ENCODE peak calls at places on chromosomes 7 and 10, in four cellular contexts. R is pancreas, P is testis, Z is uterus. J is an unnamed sample. For H3K4me1, the result is how much of the 10 kb centered on the place peaks cover.

GRCh38 chr10:89398003-89398749 is 5.8 kb downstream of the IFIT1 start:
- DNase-seq in P (no peak), Z (no peak), R (no peak), J (no peak)

GRCh38 chr7:39317107-39317506 is 249.1 kb upstream of the YAE1 start:
- DNase-seq in P (no peak), Z (no peak), R (no peak), J (no peak)

GRCh38 chr7:68720722-68721121 is 877.6 kb upstream of the AUTS2 start:
- DNase-seq in Z (no peak), P (no peak), R (no peak), J (no peak)

GRCh38 chr10:70084189-70084588 is 31.5 kb downstream of the MACROH2A2 start:
- DNase-seq in P (no peak), Z (no peak), R (no peak), J (no peak)

GRCh38 chr7:142992427-142992826 is 30.3 kb upstream of the KEL start:
- DNase-seq in R (no peak), P (no peak), Z (no peak), J (no peak)

GRCh38 chr7:38222481-38223096 is 44.5 kb downstream of the STARD3NL start:
- DNase-seq in R (peak), P (no peak), Z (peak), J (no peak)

GRCh38 chr7:123746055-123746454 is 2.7 kb downstream of the WASL start:
- DNase-seq in R (no peak), P (no peak), Z (no peak), J (no peak)

GRCh38 chr10:97127960-97128850 is 57.6 kb downstream of the SLIT1 start:
- DNase-seq in P (no peak), R (no peak), Z (no peak), J (no peak)

GRCh38 chr10:32372000-32372875 is 25.3 kb upstream of the EPC1 start:
- DNase-seq in P (no peak), Z (no peak), R (peak), J (no peak)

GRCh38 chr7:34087892-34088891 is 182.9 kb downstream of the BMPER start:
- DNase-seq in P (peak), R (no peak), Z (no peak), J (no peak)

GRCh38 chr10:77889277-77889903 is 37.2 kb downstream of the DLG5 start:
- DNase-seq in R (peak), Z (no peak), P (peak), J (no peak)

GRCh38 chr7:100372694-100373093 is 593 bp upstream of the PILRA start:
- DNase-seq in P (no peak), R (no peak), Z (no peak), J (no peak)

GRCh38 chr7:105937411-105937810 is 25.7 kb upstream of the CDHR3 start:
- DNase-seq in Z (no peak), R (no peak), P (no peak), J (no peak)

GRCh38 chr10:101217450-101218281 is 11.6 kb downstream of the LBX1 start:
- DNase-seq in R (peak), P (peak), Z (no peak), J (no peak)

GRCh38 chr10:102628451-102628911 is 15.8 kb upstream of the TRIM8 start:
- DNase-seq in P (peak), R (no peak), Z (peak), J (no peak)

GRCh38 chr7:78777844-78778243 is 675.6 kb downstream of the MAGI2 start:
- DNase-seq in R (no peak), Z (no peak), P (no peak), J (no peak)

GRCh38 chr7:105010538-105011523 is 3.2 kb upstream of the KMT2E start:
- DNase-seq in P (no peak), R (no peak), Z (no peak), J (no peak)

GRCh38 chr10:13219685-13220670 is 14.2 kb downstream of the UCMA start:
- DNase-seq in Z (no peak), P (no peak), R (no peak), J (no peak)

GRCh38 chr7:71775648-71776047 is 636.5 kb downstream of the CALN1 start:
- DNase-seq in Z (no peak), P (no peak), R (no peak), J (no peak)

GRCh38 chr10:16599662-16600061 is 78.0 kb upstream of the C1QL3 start:
- DNase-seq in Z (no peak), R (no peak), P (no peak), J (no peak)

GRCh38 chr7:132998763-132999162 is 83.1 kb downstream of the CHCHD3 start:
- DNase-seq in Z (no peak), P (peak), R (no peak), J (no peak)
- H3K4me3 ChIP-seq in Z (no peak), P (no peak), R (no peak), J (no peak)

GRCh38 chr10:79239930-79240713 is 107.1 kb upstream of the PPIF start:
- DNase-seq in Z (no peak), P (no peak), R (no peak), J (peak)

GRCh38 chr10:79235765-79236755 is 111.2 kb upstream of the PPIF start:
- DNase-seq in P (no peak), R (no peak), Z (no peak), J (no peak)

GRCh38 chr10:79239275-79239779 is 107.9 kb upstream of the PPIF start:
- DNase-seq in P (peak), Z (no peak), R (no peak), J (no peak)

GRCh38 chr10:79238606-79239005 is 108.7 kb upstream of the PPIF start:
- DNase-seq in R (no peak), Z (no peak), P (no peak), J (no peak)

DNA sequence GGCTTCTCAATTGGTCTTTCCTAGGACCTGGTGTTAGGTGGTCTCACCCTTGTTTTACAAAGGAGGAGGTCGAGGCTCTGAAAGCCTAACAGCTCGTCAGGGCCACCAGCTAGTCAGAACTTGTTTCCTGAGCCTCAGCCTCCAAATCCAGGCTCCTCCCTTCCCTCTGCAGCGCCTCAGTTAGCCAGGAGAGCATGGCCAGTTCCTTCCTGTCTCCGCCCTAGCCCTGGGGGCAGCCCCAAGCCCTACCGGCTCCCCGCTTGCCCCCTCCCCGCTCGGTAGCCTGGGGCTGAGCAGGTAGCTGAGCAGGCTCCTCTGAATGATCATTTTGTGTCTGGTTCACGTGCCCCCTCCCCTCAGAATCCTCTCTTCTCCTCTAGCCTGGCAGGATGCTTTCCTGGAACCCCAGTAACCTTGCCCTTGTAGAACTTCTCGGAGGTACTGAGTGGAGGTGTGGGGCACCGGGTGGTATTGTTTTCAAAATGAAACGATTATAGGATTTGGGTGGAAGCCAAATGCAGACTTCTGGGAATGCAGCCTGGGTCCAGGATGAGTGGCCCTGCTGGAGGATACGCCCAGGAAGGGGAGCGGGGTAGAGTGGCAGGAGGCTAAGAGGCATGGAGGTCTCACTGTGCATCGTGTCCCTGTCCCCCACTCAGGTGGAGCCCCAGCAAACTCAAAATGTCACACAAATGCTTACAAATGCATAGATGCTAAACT is 109.3 kb upstream of the PPIF start:
- DNase-seq in P (no peak), R (no peak), Z (no peak), J (no peak)
- H3K4me1 ChIP-seq in P (under half), R (under half), Z (under half), J (under half)

DNA sequence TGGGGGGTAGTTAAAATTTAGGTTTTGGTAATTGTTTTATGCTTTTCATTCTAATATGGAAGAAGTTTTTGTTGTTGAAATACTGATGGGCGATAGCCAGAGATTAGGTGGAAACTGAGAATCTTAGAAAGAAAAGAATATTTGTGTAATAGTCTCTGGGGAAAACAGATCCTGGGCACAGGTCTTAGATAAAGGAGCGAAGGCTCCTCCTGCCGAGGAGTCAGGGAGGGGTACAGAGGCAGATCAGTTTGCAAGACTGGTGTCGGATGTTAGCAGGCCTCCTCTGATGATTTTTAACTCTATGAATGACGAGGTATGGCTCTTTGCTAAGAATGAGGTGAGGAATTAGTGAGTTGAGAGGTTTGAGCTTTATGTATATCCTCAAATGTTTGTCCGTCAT is 339.7 kb downstream of the HGF start:
- DNase-seq in R (no peak), Z (no peak), P (no peak), J (no peak)
- TF ChIP-seq CTCF in R (no peak), Z (no peak), P (no peak), J (no peak)

GRCh38 chr7:65430344-65431186 is 56.9 kb downstream of the ZNF92 start:
- DNase-seq in Z (no peak), R (no peak), P (no peak), J (no peak)
- H3K4me3 ChIP-seq in Z (no peak), R (no peak), P (no peak), J (no peak)

GRCh38 chr7:139732471-139733167 is 45.2 kb downstream of the HIPK2 start:
- DNase-seq in P (no peak), R (no peak), Z (no peak), J (no peak)
- H3K4me1 ChIP-seq in P (under half), R (under half), Z (under half), J (under half)

GRCh38 chr10:72567884-72568283 is 58.0 kb downstream of the MICU1 start:
- DNase-seq in Z (no peak), P (no peak), R (no peak), J (no peak)
- TF ChIP-seq CTCF in Z (no peak), P (peak), R (no peak), J (no peak)

DNA sequence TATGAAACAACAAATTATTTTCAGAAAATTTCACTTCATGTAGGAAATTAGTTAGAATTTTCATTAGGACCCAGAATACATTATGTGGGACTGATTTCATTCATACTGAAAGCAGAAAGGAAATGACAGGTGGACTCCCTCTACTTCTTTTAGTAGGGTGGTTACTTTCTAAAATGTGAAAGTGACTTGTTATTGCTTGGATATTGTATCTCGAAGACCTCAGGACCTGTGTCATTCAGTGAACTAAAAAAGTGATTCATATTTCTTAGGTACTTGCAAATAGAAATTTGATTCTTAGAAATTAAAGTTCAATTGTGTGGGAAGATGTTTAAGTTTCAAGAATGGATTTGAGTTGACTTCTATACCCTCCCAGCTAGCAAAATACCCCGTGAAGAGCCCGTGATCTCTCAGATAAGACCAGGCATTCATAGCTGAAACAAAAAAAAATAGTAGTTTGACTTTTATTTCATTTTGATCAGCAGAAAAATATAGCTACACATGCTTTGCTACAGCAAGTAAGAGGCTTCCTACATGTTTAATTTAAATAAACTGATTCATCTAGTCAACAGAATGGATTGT is 1037.1 kb downstream of the GATA3 start:
- DNase-seq in Z (no peak), P (no peak), R (no peak), J (no peak)
- H3K4me3 ChIP-seq in Z (no peak), P (no peak), R (no peak), J (no peak)

GRCh38 chr7:36158321-36158605 is 5.2 kb downstream of the EEPD1 start:
- DNase-seq in Z (no peak), P (no peak), R (no peak), J (no peak)
- H3K4me1 ChIP-seq in Z (under half), P (under half), R (under half), J (under half)

DNA sequence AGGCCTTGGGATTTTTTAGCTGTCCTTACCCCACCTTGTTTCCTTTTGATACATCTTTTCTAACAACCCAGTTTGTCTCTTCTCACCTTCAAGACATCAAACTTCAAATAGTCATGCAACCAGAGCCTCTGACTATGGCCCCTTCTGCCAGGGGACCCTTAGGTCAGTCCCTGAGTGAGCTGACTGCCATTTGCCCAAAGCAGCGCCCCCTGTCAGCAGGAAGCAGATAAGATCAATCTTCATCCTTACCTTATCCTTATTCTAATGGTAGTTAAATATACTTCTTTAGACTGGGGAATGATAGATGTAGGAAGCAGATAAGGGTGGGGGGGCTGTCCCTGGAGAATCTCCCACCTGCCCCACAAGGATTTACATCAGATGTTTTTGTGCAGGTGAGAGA is 29.8 kb upstream of the CDC14C start:
- DNase-seq in Z (no peak), R (no peak), P (no peak), J (no peak)
- TF ChIP-seq CTCF in Z (no peak), R (no peak), P (no peak), J (no peak)

J was measured in ovary.